ENCODE peak calls at places on chromosomes 6 and 20, in six cellular contexts. V, T, I, Q, W and Z are unnamed samples.

GRCh38 chr20:25084616-25085187 is 2.8 kb upstream of the VSX1 start:
- DNase-seq in V (no peak), Q (no peak), T (no peak), I (no peak), W (no peak), Z (no peak)

GRCh38 chr20:62485062-62485700 is 9.4 kb upstream of the GATA5 start:
- DNase-seq in T (no peak), I (no peak), W (peak), Q (no peak), V (no peak), Z (no peak)

GRCh38 chr6:97282238-97282725 is 734 bp downstream of the MMS22L start:
- DNase-seq in Q (no peak), T (no peak), V (no peak), W (no peak), I (no peak), Z (peak)

GRCh38 chr20:38275815-38276550 is 15.4 kb upstream of the KIAA1755 start:
- DNase-seq in I (no peak), W (peak), Q (peak), V (no peak), T (no peak), Z (peak)

GRCh38 chr6:108957221-108957620 is 109.0 kb downstream of the ARMC2 start:
- DNase-seq in Q (no peak), V (no peak), T (no peak), W (no peak), I (no peak), Z (no peak)

GRCh38 chr6:84731901-84732300 is 32.5 kb downstream of the TBX18 start:
- DNase-seq in W (no peak), Q (no peak), T (no peak), V (no peak), I (no peak), Z (no peak)

GRCh38 chr6:24924956-24925355 is 10.8 kb downstream of the RIPOR2 start:
- DNase-seq in T (no peak), I (no peak), Q (no peak), V (no peak), W (no peak), Z (no peak)

GRCh38 chr6:2976571-2977085 is 5.3 kb upstream of the SERPINB6 start:
- DNase-seq in W (peak), T (no peak), Q (no peak), V (no peak), I (no peak), Z (peak)

GRCh38 chr6:158620963-158621693 is 23.4 kb downstream of the DYNLT1 start:
- DNase-seq in I (no peak), W (no peak), V (no peak), Q (no peak), T (no peak), Z (no peak)

GRCh38 chr20:5353624-5354496 is 37.1 kb upstream of the PROKR2 start:
- DNase-seq in V (no peak), Q (no peak), I (no peak), W (peak), T (no peak), Z (peak)

GRCh38 chr6:39411465-39411864 is 89.0 kb upstream of the KCNK16 start:
- DNase-seq in W (peak), Q (no peak), T (no peak), I (no peak), V (no peak), Z (peak)

GRCh38 chr20:46967647-46968046 is 73.0 kb downstream of the EYA2 start:
- DNase-seq in Q (no peak), V (no peak), W (no peak), T (no peak), I (no peak), Z (no peak)

GRCh38 chr6:140193269-140193668 is 818.8 kb upstream of the CITED2 start:
- DNase-seq in I (no peak), V (no peak), T (no peak), Q (no peak), W (no peak), Z (no peak)

GRCh38 chr6:38676974-38677544 is 25.9 kb downstream of the GLO1 start:
- DNase-seq in I (no peak), T (no peak), V (no peak), Q (no peak), W (no peak), Z (no peak)

GRCh38 chr6:7207688-7208087 is 99.9 kb downstream of the RREB1 start:
- DNase-seq in V (no peak), Q (no peak), T (no peak), I (no peak), W (no peak), Z (peak)

GRCh38 chr6:45647341-45648138 is 269.8 kb upstream of the SUPT3H start:
- DNase-seq in I (no peak), Q (no peak), V (no peak), W (peak), T (no peak), Z (no peak)

GRCh38 chr6:145761584-145761983 is 26.3 kb upstream of the EPM2A start:
- DNase-seq in Q (no peak), I (no peak), W (no peak), V (no peak), T (no peak), Z (no peak)
- TF ChIP-seq CTCF in Q (no peak), I (no peak), W (no peak), V (peak), T (no peak), Z (no peak)

GRCh38 chr20:9515761-9516657 is 1.6 kb downstream of the LAMP5 start:
- DNase-seq in I (no peak), T (no peak), W (no peak), Q (no peak), V (no peak), Z (peak)
- H3K4me3 ChIP-seq in I (no peak), T (peak), W (no peak), Q (no peak), V (peak), Z (no peak)

DNA sequence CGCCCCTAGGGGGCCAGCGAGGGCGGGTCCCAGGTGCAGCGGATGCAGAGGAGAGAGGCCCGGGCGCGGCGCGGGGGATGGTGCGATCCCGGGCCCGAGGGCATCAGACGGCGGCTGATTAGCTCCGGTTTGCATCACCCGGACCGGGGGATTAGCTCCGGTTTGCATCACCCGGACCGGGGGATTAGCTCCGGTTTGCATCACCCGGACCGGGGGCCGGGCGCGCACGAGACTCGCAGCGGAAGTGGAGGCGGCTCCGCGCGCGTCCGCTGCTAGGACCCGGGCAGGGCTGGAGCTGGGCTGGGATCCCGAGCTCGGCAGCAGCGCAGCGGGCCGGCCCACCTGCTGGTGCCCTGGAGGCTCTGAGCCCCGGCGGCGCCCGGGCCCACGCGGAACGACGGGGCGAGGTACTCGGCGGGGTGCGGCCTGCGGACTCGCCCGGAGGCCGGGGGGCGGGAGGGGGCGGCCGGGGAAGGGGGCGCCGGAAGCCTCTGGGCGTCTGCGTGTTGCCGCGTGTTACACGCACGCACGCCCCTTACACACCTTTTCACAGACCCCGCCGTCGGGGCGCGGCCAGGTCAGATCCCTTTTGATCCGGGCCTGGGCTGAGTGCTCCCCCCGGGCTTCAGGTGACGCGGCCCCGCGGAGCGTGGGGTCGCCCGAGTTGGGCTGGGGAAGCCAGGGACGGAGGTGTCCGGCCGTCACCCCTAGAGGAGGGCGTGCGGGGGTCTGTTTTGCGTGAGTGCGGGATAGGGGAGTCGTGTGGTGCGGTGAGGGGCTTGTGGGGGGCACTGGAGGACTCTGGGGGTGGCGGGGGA is 412 bp downstream of the TRIB3 start:
- DNase-seq in I (peak), T (peak), W (peak), Q (no peak), V (peak), Z (peak)
- TF ChIP-seq CTCF in I (no peak), T (no peak), W (no peak), Q (no peak), V (no peak), Z (no peak)

GRCh38 chr6:30687659-30688431 is 1.4 kb upstream of the PPP1R18 start:
- DNase-seq in T (no peak), V (no peak), Q (no peak), W (peak), I (peak), Z (peak)
- H3K4me3 ChIP-seq in T (peak), V (peak), Q (peak), W (peak), I (peak), Z (peak)

GRCh38 chr20:16573011-16573965 is at the start of gene KIF16B:
- DNase-seq in V (peak), Q (no peak), I (peak), W (peak), T (peak), Z (peak)
- TF ChIP-seq CTCF in V (peak), Q (no peak), I (no peak), W (no peak), T (no peak), Z (no peak)

GRCh38 chr20:29497261-29497671 is 1760.2 kb upstream of the DEFB115 start:
- DNase-seq in T (no peak), I (peak), W (no peak), Q (no peak), V (no peak), Z (peak)
- H3K4me3 ChIP-seq in T (peak), I (no peak), W (no peak), Q (peak), V (no peak), Z (no peak)

DNA sequence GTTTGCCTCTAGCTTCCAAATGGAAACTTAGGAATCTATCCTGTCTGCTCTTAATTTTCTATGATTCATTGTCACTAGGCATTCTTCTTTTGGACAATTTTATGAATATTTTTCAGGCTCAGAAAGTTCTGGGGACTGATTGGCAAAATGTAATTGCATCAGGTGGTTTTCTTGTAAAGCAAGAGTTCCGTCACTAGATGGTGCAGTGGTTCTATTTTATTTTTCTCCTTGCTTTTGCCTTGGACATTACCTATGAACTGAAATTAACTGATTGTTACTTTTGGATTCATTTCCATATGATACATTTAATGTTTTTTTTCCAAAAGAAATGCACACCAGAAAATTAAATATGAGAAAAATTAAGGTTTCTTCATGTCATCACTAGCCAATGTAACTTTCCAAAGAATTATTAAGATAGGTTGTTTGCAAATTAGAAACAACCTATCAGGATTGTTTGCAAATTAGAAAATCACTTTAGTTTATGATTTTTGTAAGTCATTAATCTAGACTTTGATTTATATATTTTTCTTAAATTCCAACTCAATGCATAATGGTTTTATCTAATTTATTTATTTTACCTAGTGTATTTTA is 48.0 kb downstream of the TMEM170B start:
- DNase-seq in I (no peak), T (no peak), W (peak), Q (peak), V (peak), Z (peak)
- TF ChIP-seq CTCF in I (peak), T (peak), W (peak), Q (peak), V (peak), Z (peak)

GRCh38 chr6:75201901-75202672 is 3.8 kb downstream of the COL12A1 start:
- DNase-seq in Q (no peak), T (peak), V (no peak), W (peak), I (no peak), Z (peak)
- H3K4me3 ChIP-seq in Q (peak), T (peak), V (no peak), W (peak), I (peak), Z (peak)

DNA sequence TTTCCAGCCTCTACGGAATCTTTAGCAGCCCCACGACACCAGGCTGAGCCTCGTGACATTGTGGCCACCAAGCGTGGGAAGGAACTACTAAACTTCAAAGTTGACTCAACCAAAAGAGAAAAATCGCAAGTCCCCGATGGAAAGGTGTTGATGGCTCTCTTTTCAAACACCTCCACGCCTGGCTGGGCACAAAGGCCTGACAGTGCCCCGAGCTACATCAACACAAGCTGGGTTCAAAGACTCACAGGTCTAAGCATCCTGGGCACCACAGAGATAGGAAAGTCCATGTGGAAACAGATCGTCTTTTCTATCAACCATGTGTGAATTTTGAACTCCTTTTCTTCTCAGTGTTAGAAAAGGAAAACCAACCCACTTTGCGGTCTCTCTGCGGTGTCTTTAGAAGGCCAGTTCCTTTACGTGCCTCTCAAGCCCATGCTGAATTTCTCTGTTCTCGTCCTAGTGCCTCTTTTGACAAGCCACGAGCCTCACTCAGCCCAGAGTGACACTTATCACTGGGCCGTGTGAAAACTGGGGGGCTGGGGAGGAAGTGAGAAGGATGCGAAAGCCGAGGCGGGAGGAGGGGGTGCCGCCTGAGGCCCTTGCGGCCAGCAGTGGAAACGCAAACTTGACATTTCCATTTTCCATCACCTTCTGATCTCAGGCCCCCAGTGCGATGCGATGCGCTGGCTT is 59.4 kb downstream of the GFOD1 start:
- DNase-seq in W (no peak), I (no peak), V (peak), Q (no peak), T (peak), Z (no peak)
- TF ChIP-seq CTCF in W (no peak), I (no peak), V (peak), Q (peak), T (no peak), Z (no peak)